ENCODE peak calls at places on chromosomes 11 and 22, in five cellular contexts. C, U, O, Z and B are unnamed samples.

GRCh38 chr11:79375818-79376550 is 64.8 kb downstream of the TENM4 start:
- DNase-seq in C (no peak), U (no peak), O (no peak), Z (no peak), B (no peak)

GRCh38 chr22:25120093-25120561 is 79.5 kb upstream of the CRYBB3 start:
- DNase-seq in C (no peak), U (peak), O (no peak), Z (no peak), B (no peak)

GRCh38 chr22:31895317-31896133 is 48.8 kb upstream of the YWHAH start:
- DNase-seq in C (peak), U (no peak), O (no peak), Z (no peak), B (no peak)

GRCh38 chr11:5291207-5291838 is 10.4 kb downstream of the OR51B4 start:
- DNase-seq in C (peak), U (no peak), O (no peak), Z (peak), B (peak)

GRCh38 chr11:30333405-30333804 is 10.5 kb downstream of the ARL14EP start:
- DNase-seq in C (no peak), U (no peak), O (no peak), Z (no peak), B (peak)

GRCh38 chr11:35304393-35304790 is 115.0 kb downstream of the SLC1A2 start:
- DNase-seq in C (peak), U (no peak), O (no peak), Z (peak), B (peak)

GRCh38 chr22:50622723-50623327 is 5.1 kb downstream of the ARSA start:
- DNase-seq in C (no peak), U (no peak), O (no peak), Z (no peak), B (no peak)

GRCh38 chr11:76284161-76284560 is 77.9 kb upstream of the WNT11 start:
- DNase-seq in C (no peak), U (no peak), O (no peak), Z (no peak), B (no peak)

GRCh38 chr11:108606070-108606469 is 12.5 kb upstream of the EXPH5 start:
- DNase-seq in C (no peak), U (no peak), O (no peak), Z (no peak), B (no peak)

GRCh38 chr11:115364892-115365291 is 139.3 kb downstream of the CADM1 start:
- DNase-seq in C (peak), U (no peak), O (no peak), Z (no peak), B (no peak)

GRCh38 chr22:36463783-36464184 is 17.7 kb downstream of the TXN2 start:
- DNase-seq in C (no peak), U (peak), O (no peak), Z (no peak), B (no peak)

GRCh38 chr11:73995731-73996130 is 13.1 kb upstream of the UCP2 start:
- DNase-seq in C (no peak), U (no peak), O (peak), Z (no peak), B (no peak)

GRCh38 chr11:110447897-110448522 is 18.3 kb downstream of the FDX1 start:
- DNase-seq in C (no peak), U (no peak), O (no peak), Z (no peak), B (peak)
- TF ChIP-seq CTCF in C (peak), U (peak), O (peak), Z (no peak), B (peak)

DNA sequence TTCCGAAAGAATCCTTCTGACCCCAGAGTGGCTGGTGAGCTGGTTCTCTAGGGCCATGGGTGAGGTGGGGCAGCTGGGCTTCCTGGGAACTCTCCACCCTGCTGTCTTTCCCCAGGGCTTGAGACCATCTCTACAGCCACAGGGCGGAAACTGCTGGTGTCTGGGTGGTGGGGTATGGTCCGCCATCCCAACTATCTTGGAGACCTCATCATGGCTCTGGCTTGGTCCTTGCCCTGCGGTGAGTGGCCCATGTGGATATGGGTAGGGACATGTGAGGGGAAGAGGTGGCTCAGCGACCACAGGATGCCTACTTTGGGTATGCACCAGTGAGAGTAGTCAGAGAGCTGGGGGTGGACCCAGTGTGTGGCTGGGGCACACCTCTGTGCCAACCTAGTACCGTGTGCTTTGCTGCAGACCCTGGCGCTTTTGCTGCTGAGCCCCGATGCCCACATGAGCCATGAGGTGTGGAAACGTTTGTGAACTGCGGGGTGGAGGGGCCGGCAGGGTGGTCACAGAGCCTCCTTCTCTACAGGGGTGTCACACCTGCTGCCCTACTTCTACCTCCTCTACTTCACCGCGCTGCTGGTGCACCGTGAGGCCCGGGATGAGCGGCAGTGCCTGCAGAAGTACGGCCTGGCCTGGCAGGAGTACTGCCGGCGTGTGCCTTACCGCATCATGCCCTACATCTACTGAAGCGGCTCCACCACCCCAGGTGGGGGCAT is 2.0 kb downstream of the ZNHIT2 start:
- DNase-seq in C (no peak), U (peak), O (no peak), Z (no peak), B (no peak)
- H3K4me3 ChIP-seq in C (no peak), U (no peak), O (no peak), Z (no peak), B (no peak)

DNA sequence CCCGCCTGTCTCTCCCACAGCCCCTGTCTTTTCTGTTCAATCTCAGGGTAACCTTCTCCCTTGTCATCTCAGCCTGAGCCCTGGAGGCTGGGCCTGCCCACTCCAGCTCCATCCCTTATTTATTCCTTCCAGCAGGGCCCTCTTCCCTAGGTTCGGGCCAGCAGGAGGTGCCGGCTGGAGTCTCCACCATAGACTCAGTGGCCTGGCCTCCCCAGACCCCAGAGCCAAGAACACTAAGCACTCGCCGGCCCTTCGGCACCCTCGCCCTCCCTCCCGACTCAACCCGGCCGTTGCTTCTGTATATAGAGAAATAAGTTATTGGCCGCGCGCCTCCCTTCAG is 1.4 kb upstream of the RAB1B start:
- DNase-seq in C (no peak), U (no peak), O (no peak), Z (no peak), B (no peak)
- TF ChIP-seq CTCF in C (no peak), U (no peak), O (no peak), Z (peak), B (peak)

GRCh38 chr11:1770061-1770460 is 6.3 kb upstream of the CTSD start:
- DNase-seq in C (no peak), U (no peak), O (no peak), Z (no peak), B (no peak)
- H3K4me3 ChIP-seq in C (no peak), U (no peak), O (no peak), Z (no peak), B (no peak)